ENCODE peak calls at places on chromosomes 7 and 10, in five cellular contexts. O, Q, L, F and M are unnamed samples.

GRCh38 chr10:132832186-132832983 is 46.4 kb upstream of the NKX6-2 start:
- DNase-seq in L (no peak), O (no peak), F (no peak), Q (no peak), M (no peak)

GRCh38 chr7:99099499-99100077 is 44.3 kb downstream of the SMURF1 start:
- DNase-seq in L (no peak), Q (no peak), F (peak; percentile 62), O (no peak), M (no peak)

GRCh38 chr10:47291682-47292081 is 8.3 kb upstream of the GDF10 start:
- DNase-seq in Q (no peak), O (no peak), L (no peak), F (no peak), M (no peak)

GRCh38 chr7:65390588-65390987 is 16.9 kb downstream of the ZNF92 start:
- DNase-seq in Q (no peak), O (no peak), L (no peak), F (no peak), M (no peak)

GRCh38 chr7:93265220-93265619 is 33.1 kb downstream of the VPS50 start:
- DNase-seq in O (no peak), F (no peak), Q (no peak), L (no peak), M (no peak)

GRCh38 chr10:124366343-124366742 is 52.4 kb downstream of the OAT start:
- DNase-seq in Q (no peak), F (no peak), O (no peak), L (no peak), M (no peak)

GRCh38 chr10:57964371-57964770 is 303.3 kb downstream of the IPMK start:
- DNase-seq in F (no peak), L (no peak), Q (no peak), O (no peak), M (peak; percentile 81)

GRCh38 chr7:92781117-92781720 is 55.2 kb downstream of the CDK6 start:
- DNase-seq in O (no peak), F (peak; percentile 52), L (no peak), Q (no peak), M (peak; percentile 41)

GRCh38 chr7:33716581-33717477 is 188.5 kb upstream of the BMPER start:
- DNase-seq in Q (peak; percentile 27), F (peak; percentile 83), O (no peak), L (no peak), M (no peak)

GRCh38 chr10:84924131-84924530 is 595.7 kb downstream of the CCSER2 start:
- DNase-seq in F (no peak), Q (no peak), L (no peak), O (no peak), M (no peak)

GRCh38 chr10:9550810-9551209 is 1466.9 kb upstream of the CELF2 start:
- DNase-seq in L (no peak), F (no peak), Q (no peak), O (no peak), M (no peak)

GRCh38 chr10:72265925-72266865 is 7.5 kb upstream of the DDIT4 start:
- DNase-seq in Q (no peak), O (no peak), L (no peak), F (no peak), M (no peak)

GRCh38 chr7:12436896-12437535 is 33.4 kb upstream of the VWDE start:
- DNase-seq in O (no peak), L (peak; percentile 51), F (no peak), Q (no peak), M (no peak)

GRCh38 chr7:93185303-93186027 is 37.3 kb upstream of the SAMD9L start:
- DNase-seq in O (no peak), Q (no peak), F (peak; percentile 53), L (no peak), M (no peak)

GRCh38 chr7:43058271-43059066 is 54.0 kb upstream of the HECW1 start:
- DNase-seq in L (no peak), F (no peak), O (no peak), Q (no peak), M (no peak)

GRCh38 chr10:5782174-5782573 is 31.1 kb downstream of the GDI2 start:
- DNase-seq in F (no peak), O (no peak), L (no peak), Q (no peak), M (no peak)

GRCh38 chr10:98376485-98376884 is 38.5 kb downstream of the PYROXD2 start:
- DNase-seq in F (peak; percentile 18), O (no peak), Q (no peak), L (no peak), M (no peak)

GRCh38 chr10:30763933-30764332 is 134.4 kb upstream of the LYZL2 start:
- DNase-seq in O (no peak), Q (no peak), F (no peak), L (no peak), M (no peak)
- TF ChIP-seq CTCF in O (no peak), Q (no peak), F (no peak), L (no peak), M (no peak)

GRCh38 chr7:80614911-80615310 is 23.5 kb upstream of the CD36 start:
- DNase-seq in O (no peak), L (no peak), Q (no peak), F (no peak), M (no peak)
- TF ChIP-seq CTCF in O (no peak), L (no peak), Q (no peak), F (no peak), M (no peak)

GRCh38 chr7:88429382-88429781 is 122.7 kb upstream of the STEAP4 start:
- DNase-seq in F (no peak), L (no peak), O (no peak), Q (no peak), M (no peak)
- TF ChIP-seq CTCF in F (no peak), L (no peak), O (no peak), Q (no peak), M (no peak)

GRCh38 chr10:88466786-88467185 is 116.3 kb downstream of the RNLS start:
- DNase-seq in O (no peak), Q (no peak), L (no peak), F (no peak), M (no peak)

GRCh38 chr10:88463811-88464210 is 119.3 kb downstream of the RNLS start:
- DNase-seq in F (no peak), O (no peak), Q (no peak), L (no peak), M (no peak)

GRCh38 chr10:88467835-88468485 is 115.2 kb downstream of the RNLS start:
- DNase-seq in F (peak; percentile 43), L (no peak), O (no peak), Q (no peak), M (no peak)

GRCh38 chr10:88461426-88461825 is 121.7 kb downstream of the RNLS start:
- DNase-seq in L (no peak), F (peak; percentile 9), O (no peak), Q (no peak), M (no peak)

DNA sequence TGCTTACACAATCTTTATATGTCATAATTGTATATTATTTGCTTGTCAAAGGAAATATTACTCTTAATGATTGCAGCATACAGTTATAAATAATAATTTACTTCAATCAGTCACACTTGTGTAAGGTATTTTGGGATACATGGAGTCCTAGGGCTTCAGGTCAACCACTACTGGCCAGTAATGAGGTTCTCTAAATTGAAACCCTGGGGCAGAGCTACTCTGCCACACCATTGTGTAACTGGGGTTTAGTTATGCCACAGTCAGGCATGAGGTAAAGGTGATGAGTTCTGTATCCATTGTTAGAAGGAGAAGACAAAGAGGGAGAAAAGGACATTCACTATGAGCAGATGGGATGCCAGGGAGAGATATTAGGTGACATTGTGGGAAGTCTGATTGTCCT is 117.4 kb downstream of the RNLS start:
- DNase-seq in F (no peak), Q (no peak), O (no peak), L (no peak), M (no peak)
- TF ChIP-seq CTCF in F (no peak), Q (no peak), O (no peak), L (no peak), M (no peak)

DNA sequence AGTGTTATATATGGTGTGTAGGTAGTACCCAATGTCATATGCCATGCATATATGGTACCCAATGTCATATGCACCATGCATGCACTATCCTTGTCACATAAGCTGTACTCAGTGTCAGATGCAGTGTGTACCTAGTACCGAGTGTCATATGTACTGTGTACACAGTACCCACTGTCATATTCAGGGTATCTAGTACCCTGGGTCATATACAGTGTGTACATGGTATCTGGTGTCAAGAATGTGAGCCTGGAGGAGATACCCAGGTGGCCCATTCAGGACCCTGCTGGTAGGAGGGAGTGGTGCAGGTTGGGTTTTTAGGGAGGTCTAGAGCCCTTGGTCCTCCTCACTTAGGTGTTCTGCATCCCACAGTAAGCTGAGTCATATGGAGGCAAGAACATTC is 1.8 kb downstream of the ZMYND11 start:
- DNase-seq in O (no peak), Q (peak; percentile 50), F (peak; percentile 19), L (peak; percentile 38), M (no peak)
- TF ChIP-seq CTCF in O (peak; percentile 26), Q (peak; percentile 63), F (peak; percentile 67), L (peak; percentile 52), M (no peak)